ENCODE peak calls at places on chromosomes 7 and 10, in nine cellular contexts. One of them, this sample, is unnamed.

GRCh38 chr7:112495156-112495788 is 14.5 kb downstream of the LSMEM1 start:
- DNase-seq in amniotic stem cell: no peak
- DNase-seq in RWPE1: no peak
- DNase-seq in activated naive CD4-positive, alpha-beta T cell treated with anti-CD3 and anti-CD28 coated beads for 36 hours: no peak
- DNase-seq in NT2/D1: no peak
- DNase-seq in HT-29: no peak
- DNase-seq in naive thymus-derived CD8-positive, alpha-beta T cell: no peak
- DNase-seq in left cardiac atrium: no peak
- DNase-seq in RPMI7951: no peak
- DNase-seq in this sample: no peak

GRCh38 chr7:96415293-96415940 is 93.5 kb upstream of the SLC25A13 start:
- DNase-seq in amniotic stem cell: no peak
- DNase-seq in RWPE1: no peak
- DNase-seq in activated naive CD4-positive, alpha-beta T cell treated with anti-CD3 and anti-CD28 coated beads for 36 hours: no peak
- DNase-seq in NT2/D1: no peak
- DNase-seq in HT-29: peak; percentile 70
- DNase-seq in naive thymus-derived CD8-positive, alpha-beta T cell: no peak
- DNase-seq in left cardiac atrium: no peak
- DNase-seq in RPMI7951: peak; percentile 8
- DNase-seq in this sample: no peak

GRCh38 chr10:58264780-58265179 is 2.9 kb downstream of the IPMK start:
- DNase-seq in amniotic stem cell: no peak
- DNase-seq in RWPE1: no peak
- DNase-seq in activated naive CD4-positive, alpha-beta T cell treated with anti-CD3 and anti-CD28 coated beads for 36 hours: no peak
- DNase-seq in NT2/D1: no peak
- DNase-seq in HT-29: no peak
- DNase-seq in naive thymus-derived CD8-positive, alpha-beta T cell: no peak
- DNase-seq in left cardiac atrium: no peak
- DNase-seq in RPMI7951: peak; percentile 32
- DNase-seq in this sample: no peak

GRCh38 chr7:18225067-18225466 is 197.4 kb upstream of the PRPS1L1 start:
- DNase-seq in amniotic stem cell: no peak
- DNase-seq in RWPE1: no peak
- DNase-seq in activated naive CD4-positive, alpha-beta T cell treated with anti-CD3 and anti-CD28 coated beads for 36 hours: no peak
- DNase-seq in NT2/D1: no peak
- DNase-seq in HT-29: no peak
- DNase-seq in naive thymus-derived CD8-positive, alpha-beta T cell: no peak
- DNase-seq in left cardiac atrium: no peak
- DNase-seq in RPMI7951: no peak
- DNase-seq in this sample: no peak

GRCh38 chr7:122595885-122596284 is 103.0 kb downstream of the RNF133 start:
- DNase-seq in amniotic stem cell: no peak
- DNase-seq in RWPE1: no peak
- DNase-seq in activated naive CD4-positive, alpha-beta T cell treated with anti-CD3 and anti-CD28 coated beads for 36 hours: no peak
- DNase-seq in NT2/D1: no peak
- DNase-seq in HT-29: no peak
- DNase-seq in naive thymus-derived CD8-positive, alpha-beta T cell: no peak
- DNase-seq in left cardiac atrium: no peak
- DNase-seq in RPMI7951: no peak
- DNase-seq in this sample: no peak

GRCh38 chr7:43847496-43847895 is 21.8 kb downstream of the MRPS24 start:
- DNase-seq in amniotic stem cell: no peak
- DNase-seq in RWPE1: no peak
- DNase-seq in activated naive CD4-positive, alpha-beta T cell treated with anti-CD3 and anti-CD28 coated beads for 36 hours: no peak
- DNase-seq in NT2/D1: no peak
- DNase-seq in HT-29: no peak
- DNase-seq in naive thymus-derived CD8-positive, alpha-beta T cell: no peak
- DNase-seq in left cardiac atrium: no peak
- DNase-seq in RPMI7951: peak; percentile 80
- DNase-seq in this sample: no peak

GRCh38 chr10:73875139-73875475 is 752 bp upstream of the CAMK2G start:
- DNase-seq in amniotic stem cell: no peak
- DNase-seq in RWPE1: no peak
- DNase-seq in activated naive CD4-positive, alpha-beta T cell treated with anti-CD3 and anti-CD28 coated beads for 36 hours: peak; percentile 56
- DNase-seq in NT2/D1: no peak
- DNase-seq in HT-29: no peak
- DNase-seq in naive thymus-derived CD8-positive, alpha-beta T cell: peak; percentile 12
- DNase-seq in left cardiac atrium: no peak
- DNase-seq in RPMI7951: no peak
- DNase-seq in this sample: peak; percentile 16

GRCh38 chr7:27636326-27637006 is 26.2 kb downstream of the HIBADH start:
- DNase-seq in amniotic stem cell: no peak
- DNase-seq in RWPE1: no peak
- DNase-seq in activated naive CD4-positive, alpha-beta T cell treated with anti-CD3 and anti-CD28 coated beads for 36 hours: no peak
- DNase-seq in NT2/D1: no peak
- DNase-seq in HT-29: no peak
- DNase-seq in naive thymus-derived CD8-positive, alpha-beta T cell: no peak
- DNase-seq in left cardiac atrium: no peak
- DNase-seq in RPMI7951: no peak
- DNase-seq in this sample: no peak

GRCh38 chr7:1160665-1161010 is 642 bp upstream of the ZFAND2A start:
- DNase-seq in amniotic stem cell: no peak
- DNase-seq in RWPE1: no peak
- DNase-seq in activated naive CD4-positive, alpha-beta T cell treated with anti-CD3 and anti-CD28 coated beads for 36 hours: no peak
- DNase-seq in NT2/D1: no peak
- DNase-seq in HT-29: no peak
- DNase-seq in naive thymus-derived CD8-positive, alpha-beta T cell: no peak
- DNase-seq in left cardiac atrium: no peak
- DNase-seq in RPMI7951: peak; percentile 58
- DNase-seq in this sample: peak; percentile 14

GRCh38 chr7:106111671-106112117 is 418 bp downstream of the SYPL1 start:
- DNase-seq in amniotic stem cell: peak; percentile 58
- DNase-seq in RWPE1: peak; percentile 54
- DNase-seq in activated naive CD4-positive, alpha-beta T cell treated with anti-CD3 and anti-CD28 coated beads for 36 hours: peak; percentile 53
- DNase-seq in NT2/D1: no peak
- DNase-seq in HT-29: peak; percentile 72
- DNase-seq in naive thymus-derived CD8-positive, alpha-beta T cell: peak; percentile 44
- DNase-seq in left cardiac atrium: peak; percentile 85
- DNase-seq in RPMI7951: peak; percentile 89
- DNase-seq in this sample: peak; percentile 60

GRCh38 chr10:74380780-74381179 is 229.8 kb downstream of the ADK start:
- DNase-seq in amniotic stem cell: no peak
- DNase-seq in RWPE1: no peak
- DNase-seq in activated naive CD4-positive, alpha-beta T cell treated with anti-CD3 and anti-CD28 coated beads for 36 hours: no peak
- DNase-seq in NT2/D1: no peak
- DNase-seq in HT-29: no peak
- DNase-seq in naive thymus-derived CD8-positive, alpha-beta T cell: no peak
- DNase-seq in left cardiac atrium: no peak
- DNase-seq in RPMI7951: no peak
- DNase-seq in this sample: no peak

GRCh38 chr7:30146127-30146612 is 11.4 kb downstream of the MTURN start:
- DNase-seq in amniotic stem cell: no peak
- DNase-seq in RWPE1: no peak
- DNase-seq in activated naive CD4-positive, alpha-beta T cell treated with anti-CD3 and anti-CD28 coated beads for 36 hours: peak; percentile 16
- DNase-seq in NT2/D1: no peak
- DNase-seq in HT-29: no peak
- DNase-seq in naive thymus-derived CD8-positive, alpha-beta T cell: no peak
- DNase-seq in left cardiac atrium: no peak
- DNase-seq in RPMI7951: peak; percentile 61
- DNase-seq in this sample: no peak

GRCh38 chr10:91551856-91552255 is 81.0 kb downstream of the PPP1R3C start:
- DNase-seq in amniotic stem cell: no peak
- DNase-seq in RWPE1: no peak
- DNase-seq in activated naive CD4-positive, alpha-beta T cell treated with anti-CD3 and anti-CD28 coated beads for 36 hours: peak; percentile 26
- DNase-seq in NT2/D1: peak; percentile 51
- DNase-seq in HT-29: peak; percentile 64
- DNase-seq in naive thymus-derived CD8-positive, alpha-beta T cell: no peak
- DNase-seq in left cardiac atrium: peak; percentile 50
- DNase-seq in RPMI7951: peak; percentile 74
- DNase-seq in this sample: no peak

GRCh38 chr7:134920026-134920758 is 66.1 kb upstream of the AGBL3 start:
- DNase-seq in amniotic stem cell: peak; percentile 58
- DNase-seq in RWPE1: peak; percentile 30
- DNase-seq in activated naive CD4-positive, alpha-beta T cell treated with anti-CD3 and anti-CD28 coated beads for 36 hours: no peak
- DNase-seq in NT2/D1: no peak
- DNase-seq in HT-29: no peak
- DNase-seq in naive thymus-derived CD8-positive, alpha-beta T cell: no peak
- DNase-seq in left cardiac atrium: no peak
- DNase-seq in RPMI7951: peak; percentile 76
- DNase-seq in this sample: no peak

GRCh38 chr7:23357190-23358093 is 58.3 kb downstream of the MALSU1 start:
- DNase-seq in amniotic stem cell: no peak
- DNase-seq in RWPE1: peak; percentile 81
- DNase-seq in activated naive CD4-positive, alpha-beta T cell treated with anti-CD3 and anti-CD28 coated beads for 36 hours: no peak
- DNase-seq in NT2/D1: no peak
- DNase-seq in HT-29: peak; percentile 80
- DNase-seq in naive thymus-derived CD8-positive, alpha-beta T cell: no peak
- DNase-seq in left cardiac atrium: no peak
- DNase-seq in RPMI7951: peak; percentile 64
- DNase-seq in this sample: no peak

GRCh38 chr10:84333864-84334451 is 5.6 kb downstream of the CCSER2 start:
- DNase-seq in amniotic stem cell: no peak
- DNase-seq in RWPE1: peak; percentile 69
- DNase-seq in activated naive CD4-positive, alpha-beta T cell treated with anti-CD3 and anti-CD28 coated beads for 36 hours: peak; percentile 79
- DNase-seq in NT2/D1: no peak
- DNase-seq in HT-29: no peak
- DNase-seq in naive thymus-derived CD8-positive, alpha-beta T cell: peak; percentile 46
- DNase-seq in left cardiac atrium: no peak
- DNase-seq in RPMI7951: peak; percentile 30
- DNase-seq in this sample: peak; percentile 37

This sample was measured in NK-92 treated with Interleukin-12 subunit alpha and Interleukin-12 subunit beta, amount 100 ng/mL, for 24 hours.